ENCODE peak calls at places on chromosomes 3 and 15, in eight cellular contexts. One of them, this sample, is unnamed.

GRCh38 chr3:4776980-4777581 is 202.2 kb upstream of the BHLHE40 start:
- DNase-seq in pancreas: no peak
- DNase-seq in AG09319: peak; percentile 8
- DNase-seq in GM12864: peak; percentile 74
- DNase-seq in activated CD4-positive, alpha-beta T cell treated with anti-CD3 and anti-CD28 coated beads for 4 hours: no peak
- DNase-seq in HS-27A: no peak
- DNase-seq in NCI-H460: peak; percentile 18
- DNase-seq in sigmoid colon: no peak
- DNase-seq in this sample: peak; percentile 32

GRCh38 chr15:45276851-45277250 is 24.8 kb downstream of the SLC28A2 start:
- DNase-seq in GM12864: no peak
- DNase-seq in activated CD4-positive, alpha-beta T cell treated with anti-CD3 and anti-CD28 coated beads for 4 hours: no peak
- DNase-seq in sigmoid colon: no peak
- DNase-seq in HS-27A: no peak
- DNase-seq in pancreas: no peak
- DNase-seq in NCI-H460: peak; percentile 23
- DNase-seq in AG09319: peak; percentile 2
- DNase-seq in this sample: no peak

GRCh38 chr15:99703603-99704443 is 29.4 kb downstream of the LYSMD4 start:
- DNase-seq in sigmoid colon: no peak
- DNase-seq in AG09319: peak; percentile 70
- DNase-seq in HS-27A: peak; percentile 74
- DNase-seq in pancreas: peak; percentile 51
- DNase-seq in activated CD4-positive, alpha-beta T cell treated with anti-CD3 and anti-CD28 coated beads for 4 hours: no peak
- DNase-seq in NCI-H460: peak; percentile 80
- DNase-seq in GM12864: peak; percentile 24
- DNase-seq in this sample: no peak

GRCh38 chr15:40197434-40197833 is 36.6 kb downstream of the BUB1B start:
- DNase-seq in NCI-H460: no peak
- DNase-seq in sigmoid colon: no peak
- DNase-seq in HS-27A: no peak
- DNase-seq in activated CD4-positive, alpha-beta T cell treated with anti-CD3 and anti-CD28 coated beads for 4 hours: no peak
- DNase-seq in AG09319: no peak
- DNase-seq in pancreas: no peak
- DNase-seq in GM12864: no peak
- DNase-seq in this sample: no peak

GRCh38 chr15:100768501-100768931 is 111.1 kb upstream of the ALDH1A3 start:
- DNase-seq in AG09319: no peak
- DNase-seq in sigmoid colon: no peak
- DNase-seq in HS-27A: no peak
- DNase-seq in GM12864: no peak
- DNase-seq in activated CD4-positive, alpha-beta T cell treated with anti-CD3 and anti-CD28 coated beads for 4 hours: no peak
- DNase-seq in pancreas: no peak
- DNase-seq in NCI-H460: no peak
- DNase-seq in this sample: no peak

GRCh38 chr15:63365004-63365555 is 16.6 kb downstream of the CA12 start:
- DNase-seq in pancreas: no peak
- DNase-seq in NCI-H460: no peak
- DNase-seq in GM12864: no peak
- DNase-seq in activated CD4-positive, alpha-beta T cell treated with anti-CD3 and anti-CD28 coated beads for 4 hours: no peak
- DNase-seq in HS-27A: no peak
- DNase-seq in AG09319: no peak
- DNase-seq in sigmoid colon: no peak
- DNase-seq in this sample: no peak

GRCh38 chr3:194986208-194987043 is 284.5 kb downstream of the XXYLT1 start:
- DNase-seq in HS-27A: no peak
- DNase-seq in GM12864: no peak
- DNase-seq in pancreas: no peak
- DNase-seq in NCI-H460: no peak
- DNase-seq in sigmoid colon: no peak
- DNase-seq in activated CD4-positive, alpha-beta T cell treated with anti-CD3 and anti-CD28 coated beads for 4 hours: no peak
- DNase-seq in AG09319: no peak
- DNase-seq in this sample: no peak

GRCh38 chr3:194711286-194711685 is 25.6 kb downstream of the FAM43A start:
- DNase-seq in activated CD4-positive, alpha-beta T cell treated with anti-CD3 and anti-CD28 coated beads for 4 hours: no peak
- DNase-seq in sigmoid colon: no peak
- DNase-seq in pancreas: no peak
- DNase-seq in AG09319: no peak
- DNase-seq in NCI-H460: no peak
- DNase-seq in HS-27A: no peak
- DNase-seq in GM12864: no peak
- DNase-seq in this sample: no peak

GRCh38 chr3:36803096-36803811 is 38.9 kb upstream of the DCLK3 start:
- DNase-seq in HS-27A: no peak
- DNase-seq in AG09319: no peak
- DNase-seq in GM12864: no peak
- DNase-seq in activated CD4-positive, alpha-beta T cell treated with anti-CD3 and anti-CD28 coated beads for 4 hours: no peak
- DNase-seq in sigmoid colon: no peak
- DNase-seq in pancreas: no peak
- DNase-seq in NCI-H460: no peak
- DNase-seq in this sample: no peak

GRCh38 chr3:21621396-21621695 is 129.7 kb downstream of the ZNF385D start:
- DNase-seq in sigmoid colon: no peak
- DNase-seq in activated CD4-positive, alpha-beta T cell treated with anti-CD3 and anti-CD28 coated beads for 4 hours: no peak
- DNase-seq in HS-27A: peak; percentile 5
- DNase-seq in AG09319: peak; percentile 11
- DNase-seq in GM12864: no peak
- DNase-seq in NCI-H460: no peak
- DNase-seq in pancreas: no peak
- DNase-seq in this sample: no peak

GRCh38 chr3:190345878-190346277 is 23.6 kb upstream of the CLDN1 start:
- DNase-seq in AG09319: no peak
- DNase-seq in NCI-H460: peak; percentile 52
- DNase-seq in sigmoid colon: no peak
- DNase-seq in GM12864: no peak
- DNase-seq in activated CD4-positive, alpha-beta T cell treated with anti-CD3 and anti-CD28 coated beads for 4 hours: no peak
- DNase-seq in pancreas: no peak
- DNase-seq in HS-27A: no peak
- DNase-seq in this sample: no peak

GRCh38 chr3:194688207-194688711 is 2.6 kb downstream of the FAM43A start:
- DNase-seq in HS-27A: no peak
- DNase-seq in activated CD4-positive, alpha-beta T cell treated with anti-CD3 and anti-CD28 coated beads for 4 hours: peak; percentile 9
- DNase-seq in sigmoid colon: peak; percentile 75
- DNase-seq in pancreas: no peak
- DNase-seq in NCI-H460: no peak
- DNase-seq in GM12864: no peak
- DNase-seq in AG09319: no peak
- DNase-seq in this sample: no peak

GRCh38 chr3:29212789-29213433 is 68.0 kb upstream of the RBMS3 start:
- DNase-seq in sigmoid colon: no peak
- DNase-seq in pancreas: no peak
- DNase-seq in activated CD4-positive, alpha-beta T cell treated with anti-CD3 and anti-CD28 coated beads for 4 hours: no peak
- DNase-seq in GM12864: no peak
- DNase-seq in AG09319: no peak
- DNase-seq in HS-27A: no peak
- DNase-seq in NCI-H460: no peak
- DNase-seq in this sample: no peak

GRCh38 chr3:123780656-123781055 is 103.5 kb downstream of the MYLK start:
- DNase-seq in NCI-H460: no peak
- DNase-seq in pancreas: no peak
- DNase-seq in activated CD4-positive, alpha-beta T cell treated with anti-CD3 and anti-CD28 coated beads for 4 hours: no peak
- DNase-seq in HS-27A: no peak
- DNase-seq in GM12864: no peak
- DNase-seq in sigmoid colon: no peak
- DNase-seq in AG09319: no peak
- DNase-seq in this sample: no peak

GRCh38 chr3:146682176-146682575 is 77.0 kb upstream of the PLSCR5 start:
- DNase-seq in GM12864: no peak
- DNase-seq in sigmoid colon: no peak
- DNase-seq in AG09319: no peak
- DNase-seq in HS-27A: no peak
- DNase-seq in pancreas: no peak
- DNase-seq in NCI-H460: no peak
- DNase-seq in activated CD4-positive, alpha-beta T cell treated with anti-CD3 and anti-CD28 coated beads for 4 hours: no peak
- DNase-seq in this sample: no peak

GRCh38 chr3:128360705-128361271 is 105.9 kb downstream of the DNAJB8 start:
- DNase-seq in sigmoid colon: no peak
- DNase-seq in AG09319: no peak
- DNase-seq in pancreas: no peak
- DNase-seq in HS-27A: no peak
- DNase-seq in GM12864: no peak
- DNase-seq in activated CD4-positive, alpha-beta T cell treated with anti-CD3 and anti-CD28 coated beads for 4 hours: no peak
- DNase-seq in NCI-H460: no peak
- DNase-seq in this sample: no peak

GRCh38 chr15:27258287-27258686 is 287.3 kb downstream of the GABRG3 start:
- DNase-seq in sigmoid colon: no peak
- DNase-seq in NCI-H460: no peak
- DNase-seq in AG09319: no peak
- DNase-seq in GM12864: no peak
- DNase-seq in activated CD4-positive, alpha-beta T cell treated with anti-CD3 and anti-CD28 coated beads for 4 hours: no peak
- DNase-seq in pancreas: no peak
- DNase-seq in HS-27A: no peak
- DNase-seq in this sample: no peak

GRCh38 chr3:124791639-124792111 is 61.4 kb downstream of the UMPS start:
- DNase-seq in pancreas: no peak
- DNase-seq in HS-27A: peak; percentile 86
- DNase-seq in AG09319: peak; percentile 93
- DNase-seq in NCI-H460: no peak
- DNase-seq in sigmoid colon: peak; percentile 79
- DNase-seq in activated CD4-positive, alpha-beta T cell treated with anti-CD3 and anti-CD28 coated beads for 4 hours: no peak
- DNase-seq in GM12864: no peak
- DNase-seq in this sample: no peak

GRCh38 chr3:14324224-14324944 is 78.0 kb upstream of the SLC6A6 start:
- DNase-seq in pancreas: no peak
- DNase-seq in sigmoid colon: no peak
- DNase-seq in activated CD4-positive, alpha-beta T cell treated with anti-CD3 and anti-CD28 coated beads for 4 hours: no peak
- DNase-seq in GM12864: no peak
- DNase-seq in AG09319: no peak
- DNase-seq in NCI-H460: no peak
- DNase-seq in HS-27A: peak; percentile 79
- DNase-seq in this sample: no peak

GRCh38 chr15:45458746-45459403 is 63.7 kb downstream of the SLC30A4 start:
- DNase-seq in sigmoid colon: peak; percentile 76
- DNase-seq in NCI-H460: peak; percentile 58
- DNase-seq in pancreas: peak; percentile 74
- DNase-seq in activated CD4-positive, alpha-beta T cell treated with anti-CD3 and anti-CD28 coated beads for 4 hours: peak; percentile 66
- DNase-seq in GM12864: no peak
- DNase-seq in AG09319: no peak
- DNase-seq in HS-27A: no peak
- DNase-seq in this sample: peak; percentile 74

GRCh38 chr3:113685956-113686721 is 10.3 kb downstream of the USF3 start:
- DNase-seq in sigmoid colon: no peak
- DNase-seq in activated CD4-positive, alpha-beta T cell treated with anti-CD3 and anti-CD28 coated beads for 4 hours: no peak
- DNase-seq in HS-27A: no peak
- DNase-seq in AG09319: peak; percentile 44
- DNase-seq in NCI-H460: no peak
- DNase-seq in GM12864: no peak
- DNase-seq in pancreas: no peak
- DNase-seq in this sample: no peak

GRCh38 chr3:159886050-159886449 is 102.6 kb upstream of the IL12A start:
- DNase-seq in AG09319: no peak
- DNase-seq in pancreas: no peak
- DNase-seq in activated CD4-positive, alpha-beta T cell treated with anti-CD3 and anti-CD28 coated beads for 4 hours: no peak
- DNase-seq in sigmoid colon: no peak
- DNase-seq in GM12864: peak; percentile 27
- DNase-seq in HS-27A: no peak
- DNase-seq in NCI-H460: no peak
- DNase-seq in this sample: no peak

GRCh38 chr15:82178061-82178460 is 84.5 kb downstream of the EFL1 start:
- DNase-seq in activated CD4-positive, alpha-beta T cell treated with anti-CD3 and anti-CD28 coated beads for 4 hours: no peak
- DNase-seq in AG09319: no peak
- DNase-seq in sigmoid colon: no peak
- DNase-seq in GM12864: no peak
- DNase-seq in HS-27A: peak; percentile 59
- DNase-seq in NCI-H460: no peak
- DNase-seq in pancreas: no peak
- DNase-seq in this sample: no peak

GRCh38 chr15:29740692-29741311 is 81.5 kb downstream of the TJP1 start:
- DNase-seq in activated CD4-positive, alpha-beta T cell treated with anti-CD3 and anti-CD28 coated beads for 4 hours: no peak
- DNase-seq in AG09319: no peak
- DNase-seq in GM12864: no peak
- DNase-seq in sigmoid colon: no peak
- DNase-seq in pancreas: no peak
- DNase-seq in HS-27A: no peak
- DNase-seq in NCI-H460: no peak
- DNase-seq in this sample: no peak

GRCh38 chr3:57007513-57008415 is 52.7 kb upstream of the SPATA12 start:
- DNase-seq in NCI-H460: no peak
- DNase-seq in sigmoid colon: peak; percentile 93
- DNase-seq in pancreas: no peak
- DNase-seq in AG09319: peak; percentile 59
- DNase-seq in activated CD4-positive, alpha-beta T cell treated with anti-CD3 and anti-CD28 coated beads for 4 hours: peak; percentile 18
- DNase-seq in HS-27A: peak; percentile 47
- DNase-seq in GM12864: no peak
- DNase-seq in this sample: peak; percentile 11